ENCODE peak calls at places on chromosomes 12 and 14, in six cellular contexts. One of them, this sample, is unnamed.
A peak's percentile ranks its signal among the peaks of the same experiment; 100 is the strongest.

GRCh38 chr14:90204516-90204915 is 51.8 kb upstream of the PSMC1 start:
- DNase-seq in tibial nerve: no peak
- DNase-seq in AG09309: no peak
- DNase-seq in fibroblast of the aortic adventitia: no peak
- DNase-seq in T-helper 2 cell: no peak
- DNase-seq in MV-4-11: no peak
- DNase-seq in this sample: no peak

GRCh38 chr12:10363922-10364838 is 25.7 kb downstream of the KLRK1 start:
- DNase-seq in tibial nerve: peak; percentile 57
- DNase-seq in AG09309: no peak
- DNase-seq in fibroblast of the aortic adventitia: peak; percentile 41
- DNase-seq in T-helper 2 cell: no peak
- DNase-seq in MV-4-11: peak; percentile 24
- DNase-seq in this sample: peak; percentile 12

GRCh38 chr12:131575371-131575770 is 135.5 kb upstream of the SFSWAP start:
- DNase-seq in tibial nerve: no peak
- DNase-seq in AG09309: no peak
- DNase-seq in fibroblast of the aortic adventitia: no peak
- DNase-seq in T-helper 2 cell: no peak
- DNase-seq in MV-4-11: no peak
- DNase-seq in this sample: no peak

GRCh38 chr12:46402451-46402850 is 29.9 kb upstream of the SLC38A2 start:
- DNase-seq in tibial nerve: no peak
- DNase-seq in AG09309: peak; percentile 97
- DNase-seq in fibroblast of the aortic adventitia: peak; percentile 98
- DNase-seq in T-helper 2 cell: no peak
- DNase-seq in MV-4-11: no peak
- DNase-seq in this sample: peak; percentile 86

GRCh38 chr12:52252728-52253328 is 19.8 kb downstream of the KRT7 start:
- DNase-seq in tibial nerve: no peak
- DNase-seq in AG09309: no peak
- DNase-seq in fibroblast of the aortic adventitia: no peak
- DNase-seq in T-helper 2 cell: no peak
- DNase-seq in MV-4-11: no peak
- DNase-seq in this sample: no peak

GRCh38 chr12:68793436-68793835 is 14.5 kb upstream of the MDM2 start:
- DNase-seq in tibial nerve: no peak
- DNase-seq in AG09309: no peak
- DNase-seq in fibroblast of the aortic adventitia: no peak
- DNase-seq in T-helper 2 cell: no peak
- DNase-seq in MV-4-11: no peak
- DNase-seq in this sample: no peak

GRCh38 chr14:102928412-102929348 is 6.2 kb downstream of the AMN start:
- DNase-seq in tibial nerve: peak; percentile 16
- DNase-seq in AG09309: no peak
- DNase-seq in fibroblast of the aortic adventitia: no peak
- DNase-seq in T-helper 2 cell: peak; percentile 57
- DNase-seq in MV-4-11: peak; percentile 47
- DNase-seq in this sample: no peak

GRCh38 chr14:104512771-104513640 is 66.6 kb upstream of the C14orf180 start:
- DNase-seq in tibial nerve: no peak
- DNase-seq in AG09309: no peak
- DNase-seq in fibroblast of the aortic adventitia: no peak
- DNase-seq in T-helper 2 cell: no peak
- DNase-seq in MV-4-11: no peak
- DNase-seq in this sample: no peak

GRCh38 chr12:3252416-3252815 is 175.2 kb downstream of the TSPAN9 start:
- DNase-seq in tibial nerve: peak; percentile 92
- DNase-seq in AG09309: no peak
- DNase-seq in fibroblast of the aortic adventitia: peak; percentile 90
- DNase-seq in T-helper 2 cell: no peak
- DNase-seq in MV-4-11: no peak
- DNase-seq in this sample: no peak

GRCh38 chr12:21657336-21658077 is at the start of gene LDHB:
- DNase-seq in tibial nerve: peak; percentile 94
- DNase-seq in AG09309: peak; percentile 76
- DNase-seq in fibroblast of the aortic adventitia: peak; percentile 95
- DNase-seq in T-helper 2 cell: peak; percentile 93
- DNase-seq in MV-4-11: peak; percentile 97
- DNase-seq in this sample: peak; percentile 84

GRCh38 chr12:89234324-89235114 is 117.8 kb downstream of the DUSP6 start:
- DNase-seq in tibial nerve: no peak
- DNase-seq in AG09309: no peak
- DNase-seq in fibroblast of the aortic adventitia: no peak
- DNase-seq in T-helper 2 cell: no peak
- DNase-seq in MV-4-11: peak; percentile 11
- DNase-seq in this sample: no peak

GRCh38 chr12:86233126-86233525 is 23.1 kb downstream of the MGAT4C start:
- DNase-seq in tibial nerve: no peak
- DNase-seq in AG09309: no peak
- DNase-seq in fibroblast of the aortic adventitia: peak; percentile 22
- DNase-seq in T-helper 2 cell: no peak
- DNase-seq in MV-4-11: no peak
- DNase-seq in this sample: no peak

GRCh38 chr12:58413794-58414193 is 472.4 kb downstream of the ATP23 start:
- DNase-seq in tibial nerve: no peak
- DNase-seq in AG09309: no peak
- DNase-seq in fibroblast of the aortic adventitia: peak; percentile 88
- DNase-seq in T-helper 2 cell: no peak
- DNase-seq in MV-4-11: no peak
- DNase-seq in this sample: peak; percentile 78

GRCh38 chr14:85528882-85529585 is 910 bp upstream of the FLRT2 start:
- DNase-seq in tibial nerve: no peak
- DNase-seq in AG09309: no peak
- DNase-seq in fibroblast of the aortic adventitia: peak; percentile 84
- DNase-seq in T-helper 2 cell: no peak
- DNase-seq in MV-4-11: no peak
- DNase-seq in this sample: peak; percentile 76

GRCh38 chr14:54105406-54105805 is 148.8 kb upstream of the BMP4 start:
- DNase-seq in tibial nerve: no peak
- DNase-seq in AG09309: no peak
- DNase-seq in fibroblast of the aortic adventitia: no peak
- DNase-seq in T-helper 2 cell: no peak
- DNase-seq in MV-4-11: no peak
- DNase-seq in this sample: no peak

GRCh38 chr12:32603858-32604257 is 75.2 kb upstream of the DNM1L start:
- DNase-seq in tibial nerve: no peak
- DNase-seq in AG09309: peak; percentile 21
- DNase-seq in fibroblast of the aortic adventitia: peak; percentile 79
- DNase-seq in T-helper 2 cell: no peak
- DNase-seq in MV-4-11: peak; percentile 44
- DNase-seq in this sample: peak; percentile 4

GRCh38 chr12:53298154-53298553 is 1.3 kb upstream of the MYG1 start:
- DNase-seq in tibial nerve: no peak
- DNase-seq in AG09309: peak; percentile 75
- DNase-seq in fibroblast of the aortic adventitia: peak; percentile 86
- DNase-seq in T-helper 2 cell: no peak
- DNase-seq in MV-4-11: peak; percentile 72
- DNase-seq in this sample: peak; percentile 97

GRCh38 chr12:5503774-5504173 is 71.9 kb downstream of the NTF3 start:
- DNase-seq in tibial nerve: no peak
- DNase-seq in AG09309: no peak
- DNase-seq in fibroblast of the aortic adventitia: no peak
- DNase-seq in T-helper 2 cell: no peak
- DNase-seq in MV-4-11: no peak
- DNase-seq in this sample: no peak

GRCh38 chr12:116141110-116141832 is 136.2 kb downstream of the MED13L start:
- DNase-seq in tibial nerve: no peak
- DNase-seq in AG09309: no peak
- DNase-seq in fibroblast of the aortic adventitia: no peak
- DNase-seq in T-helper 2 cell: no peak
- DNase-seq in MV-4-11: no peak
- DNase-seq in this sample: no peak

GRCh38 chr12:55624056-55624455 is 12.6 kb upstream of the OR10P1 start:
- DNase-seq in tibial nerve: no peak
- DNase-seq in AG09309: no peak
- DNase-seq in fibroblast of the aortic adventitia: no peak
- DNase-seq in T-helper 2 cell: no peak
- DNase-seq in MV-4-11: no peak
- DNase-seq in this sample: no peak

GRCh38 chr14:59274991-59275391 is 86.5 kb downstream of the DAAM1 start:
- DNase-seq in tibial nerve: no peak
- DNase-seq in AG09309: no peak
- DNase-seq in fibroblast of the aortic adventitia: no peak
- DNase-seq in T-helper 2 cell: no peak
- DNase-seq in MV-4-11: no peak
- DNase-seq in this sample: no peak

GRCh38 chr14:103191856-103192835 is 68.9 kb downstream of the TNFAIP2 start:
- DNase-seq in tibial nerve: no peak
- DNase-seq in AG09309: no peak
- DNase-seq in fibroblast of the aortic adventitia: peak; percentile 17
- DNase-seq in T-helper 2 cell: no peak
- DNase-seq in MV-4-11: no peak
- DNase-seq in this sample: no peak

GRCh38 chr14:37591941-37592287 is 3.1 kb downstream of the FOXA1 start:
- DNase-seq in tibial nerve: no peak
- DNase-seq in AG09309: no peak
- DNase-seq in fibroblast of the aortic adventitia: no peak
- DNase-seq in T-helper 2 cell: no peak
- DNase-seq in MV-4-11: no peak
- DNase-seq in this sample: no peak

GRCh38 chr12:102496571-102496970 is 16.2 kb upstream of the IGF1 start:
- DNase-seq in tibial nerve: no peak
- DNase-seq in AG09309: peak; percentile 25
- DNase-seq in fibroblast of the aortic adventitia: no peak
- DNase-seq in T-helper 2 cell: no peak
- DNase-seq in MV-4-11: no peak
- DNase-seq in this sample: no peak

GRCh38 chr14:69339426-69339825 is 58.7 kb downstream of the ERH start:
- DNase-seq in tibial nerve: no peak
- DNase-seq in AG09309: no peak
- DNase-seq in fibroblast of the aortic adventitia: no peak
- DNase-seq in T-helper 2 cell: no peak
- DNase-seq in MV-4-11: no peak
- DNase-seq in this sample: no peak

GRCh38 chr12:119410396-119410795 is 75.9 kb downstream of the CCDC60 start:
- DNase-seq in tibial nerve: no peak
- DNase-seq in AG09309: no peak
- DNase-seq in fibroblast of the aortic adventitia: no peak
- DNase-seq in T-helper 2 cell: no peak
- DNase-seq in MV-4-11: no peak
- DNase-seq in this sample: no peak

GRCh38 chr12:51000245-51000644 is 25.9 kb downstream of the SLC11A2 start:
- DNase-seq in tibial nerve: no peak
- DNase-seq in AG09309: no peak
- DNase-seq in fibroblast of the aortic adventitia: peak; percentile 73
- DNase-seq in T-helper 2 cell: no peak
- DNase-seq in MV-4-11: no peak
- DNase-seq in this sample: peak; percentile 51

GRCh38 chr14:56570295-56570694 is 9.3 kb upstream of the TMEM260 start:
- DNase-seq in tibial nerve: no peak
- DNase-seq in AG09309: no peak
- DNase-seq in fibroblast of the aortic adventitia: no peak
- DNase-seq in T-helper 2 cell: no peak
- DNase-seq in MV-4-11: no peak
- DNase-seq in this sample: no peak

GRCh38 chr14:64763801-64764511 is 59.7 kb downstream of the PLEKHG3 start:
- DNase-seq in tibial nerve: peak; percentile 15
- DNase-seq in AG09309: peak; percentile 17
- DNase-seq in fibroblast of the aortic adventitia: peak; percentile 56
- DNase-seq in T-helper 2 cell: no peak
- DNase-seq in MV-4-11: peak; percentile 44
- DNase-seq in this sample: peak; percentile 42

GRCh38 chr14:64845878-64846277 is 33.8 kb downstream of the SPTB start:
- DNase-seq in tibial nerve: no peak
- DNase-seq in AG09309: no peak
- DNase-seq in fibroblast of the aortic adventitia: no peak
- DNase-seq in T-helper 2 cell: no peak
- DNase-seq in MV-4-11: no peak
- DNase-seq in this sample: peak; percentile 71

GRCh38 chr12:77842430-77842829 is 11.7 kb downstream of the NAV3 start:
- DNase-seq in tibial nerve: no peak
- DNase-seq in AG09309: no peak
- DNase-seq in fibroblast of the aortic adventitia: no peak
- DNase-seq in T-helper 2 cell: no peak
- DNase-seq in MV-4-11: no peak
- DNase-seq in this sample: no peak

GRCh38 chr12:5003025-5003666 is 40.5 kb upstream of the KCNA5 start:
- DNase-seq in tibial nerve: peak; percentile 45
- DNase-seq in AG09309: no peak
- DNase-seq in fibroblast of the aortic adventitia: peak; percentile 66
- DNase-seq in T-helper 2 cell: no peak
- DNase-seq in MV-4-11: peak; percentile 43
- DNase-seq in this sample: peak; percentile 61

GRCh38 chr14:53591816-53592215 is 364.8 kb downstream of the BMP4 start:
- DNase-seq in tibial nerve: no peak
- DNase-seq in AG09309: peak; percentile 4
- DNase-seq in fibroblast of the aortic adventitia: no peak
- DNase-seq in T-helper 2 cell: no peak
- DNase-seq in MV-4-11: no peak
- DNase-seq in this sample: no peak

GRCh38 chr14:35988972-35989690 is 163.0 kb downstream of the BRMS1L start:
- DNase-seq in tibial nerve: no peak
- DNase-seq in AG09309: no peak
- DNase-seq in fibroblast of the aortic adventitia: no peak
- DNase-seq in T-helper 2 cell: no peak
- DNase-seq in MV-4-11: no peak
- DNase-seq in this sample: no peak

GRCh38 chr12:104407922-104408321 is 48.8 kb upstream of the CHST11 start:
- DNase-seq in tibial nerve: no peak
- DNase-seq in AG09309: no peak
- DNase-seq in fibroblast of the aortic adventitia: no peak
- DNase-seq in T-helper 2 cell: no peak
- DNase-seq in MV-4-11: no peak
- DNase-seq in this sample: no peak

GRCh38 chr14:95043732-95044462 is 113.4 kb downstream of the DICER1 start:
- DNase-seq in tibial nerve: no peak
- DNase-seq in AG09309: no peak
- DNase-seq in fibroblast of the aortic adventitia: no peak
- DNase-seq in T-helper 2 cell: no peak
- DNase-seq in MV-4-11: no peak
- DNase-seq in this sample: no peak

GRCh38 chr14:101215936-101216335 is 312.4 kb upstream of the RTL1 start:
- DNase-seq in tibial nerve: no peak
- DNase-seq in AG09309: no peak
- DNase-seq in fibroblast of the aortic adventitia: no peak
- DNase-seq in T-helper 2 cell: no peak
- DNase-seq in MV-4-11: no peak
- DNase-seq in this sample: no peak

GRCh38 chr12:92334552-92334951 is 188.9 kb upstream of the BTG1 start:
- DNase-seq in tibial nerve: no peak
- DNase-seq in AG09309: no peak
- DNase-seq in fibroblast of the aortic adventitia: no peak
- DNase-seq in T-helper 2 cell: no peak
- DNase-seq in MV-4-11: no peak
- DNase-seq in this sample: no peak

This sample was measured in HFFc6.